ENCODE peak calls at places on chromosome 5, in six cellular contexts. U, R, H, L, K and W are unnamed samples.

GRCh38 chr5:10310073-10310779 is 2.5 kb upstream of the CMBL start:
- DNase-seq in K (no peak), H (no peak), U (no peak), L (peak), R (no peak), W (peak)

GRCh38 chr5:145762833-145763232 is 72.3 kb downstream of the PRELID2 start:
- DNase-seq in H (no peak), L (no peak), R (no peak), K (no peak), U (no peak), W (no peak)

GRCh38 chr5:112857866-112858265 is 3.2 kb upstream of the SRP19 start:
- DNase-seq in H (no peak), L (no peak), K (no peak), R (peak), U (no peak), W (peak)

GRCh38 chr5:54098267-54098666 is 212.1 kb downstream of the ARL15 start:
- DNase-seq in K (no peak), R (no peak), L (no peak), U (no peak), H (no peak), W (no peak)

GRCh38 chr5:132607133-132607532 is 50.4 kb downstream of the RAD50 start:
- DNase-seq in K (no peak), L (no peak), U (no peak), R (no peak), H (no peak), W (no peak)

GRCh38 chr5:131644822-131645221 is 9.8 kb upstream of the RAPGEF6 start:
- DNase-seq in L (peak), H (no peak), K (no peak), R (no peak), U (no peak), W (no peak)

GRCh38 chr5:140348104-140348503 is 1.7 kb upstream of the HBEGF start:
- DNase-seq in L (no peak), U (no peak), K (no peak), H (no peak), R (no peak), W (no peak)

GRCh38 chr5:127615916-127616315 is 33.0 kb upstream of the CTXN3 start:
- DNase-seq in H (no peak), R (peak), L (peak), K (no peak), U (no peak), W (peak)

GRCh38 chr5:112492291-112492690 is 73.2 kb upstream of the EPB41L4A start:
- DNase-seq in R (peak), U (peak), K (peak), H (no peak), L (peak), W (peak)